ENCODE peak calls at places on chromosomes 16 and 17, in five cellular contexts. One of them, this sample, is unnamed.

GRCh38 chr17:67376892-67377726 is at the start of gene PITPNC1:
- DNase-seq in A549: peak
- DNase-seq in amniotic stem cell: peak
- DNase-seq in GM04504: peak
- DNase-seq in glutamatergic neuron: peak
- DNase-seq in this sample: peak

GRCh38 chr17:38616361-38616760 is 10.6 kb upstream of the SRCIN1 start:
- DNase-seq in amniotic stem cell: no peak
- DNase-seq in A549: no peak
- DNase-seq in GM04504: no peak
- DNase-seq in glutamatergic neuron: no peak
- DNase-seq in this sample: no peak

GRCh38 chr16:87207509-87207908 is 109.7 kb downstream of the C16orf95 start:
- DNase-seq in GM04504: peak
- DNase-seq in amniotic stem cell: peak
- DNase-seq in glutamatergic neuron: no peak
- DNase-seq in A549: no peak
- DNase-seq in this sample: peak

GRCh38 chr16:12009462-12009861 is 32.9 kb downstream of the SNX29 start:
- DNase-seq in A549: no peak
- DNase-seq in glutamatergic neuron: no peak
- DNase-seq in GM04504: no peak
- DNase-seq in amniotic stem cell: no peak
- DNase-seq in this sample: no peak

GRCh38 chr17:74872313-74873035 is at the start of gene FDXR:
- DNase-seq in A549: peak
- DNase-seq in glutamatergic neuron: no peak
- DNase-seq in amniotic stem cell: no peak
- DNase-seq in GM04504: no peak
- DNase-seq in this sample: no peak

GRCh38 chr17:55731586-55732250 is 9.1 kb upstream of the TMEM100 start:
- DNase-seq in A549: no peak
- DNase-seq in glutamatergic neuron: no peak
- DNase-seq in amniotic stem cell: no peak
- DNase-seq in GM04504: no peak
- DNase-seq in this sample: peak

GRCh38 chr16:27547134-27547533 is 2.6 kb downstream of the GTF3C1 start:
- DNase-seq in GM04504: peak
- DNase-seq in amniotic stem cell: no peak
- DNase-seq in glutamatergic neuron: no peak
- DNase-seq in A549: no peak
- DNase-seq in this sample: no peak

GRCh38 chr17:55086635-55087058 is 118.1 kb downstream of the STXBP4 start:
- DNase-seq in amniotic stem cell: peak
- DNase-seq in GM04504: peak
- DNase-seq in glutamatergic neuron: no peak
- DNase-seq in A549: no peak
- DNase-seq in this sample: no peak

GRCh38 chr16:11248133-11248532 is 7.9 kb downstream of the SOCS1 start:
- DNase-seq in glutamatergic neuron: no peak
- DNase-seq in A549: no peak
- DNase-seq in GM04504: no peak
- DNase-seq in amniotic stem cell: no peak
- DNase-seq in this sample: no peak

GRCh38 chr16:72099377-72099818 is 5.8 kb downstream of the DHX38 start:
- DNase-seq in glutamatergic neuron: peak
- DNase-seq in A549: peak
- DNase-seq in amniotic stem cell: no peak
- DNase-seq in GM04504: peak
- DNase-seq in this sample: peak

GRCh38 chr17:79515646-79516604 is 94.9 kb downstream of the RBFOX3 start:
- DNase-seq in amniotic stem cell: no peak
- DNase-seq in GM04504: no peak
- DNase-seq in glutamatergic neuron: no peak
- DNase-seq in A549: no peak
- DNase-seq in this sample: no peak

GRCh38 chr17:43917348-43918025 is 10.2 kb upstream of the MPP2 start:
- DNase-seq in amniotic stem cell: no peak
- DNase-seq in A549: no peak
- DNase-seq in GM04504: no peak
- DNase-seq in glutamatergic neuron: peak
- DNase-seq in this sample: peak

GRCh38 chr17:44372036-44372435 is 8.4 kb upstream of the FAM171A2 start:
- DNase-seq in amniotic stem cell: no peak
- DNase-seq in glutamatergic neuron: no peak
- DNase-seq in A549: no peak
- DNase-seq in GM04504: no peak
- DNase-seq in this sample: no peak

GRCh38 chr16:9797306-9797705 is 384.9 kb downstream of the GRIN2A start:
- DNase-seq in GM04504: peak
- DNase-seq in amniotic stem cell: no peak
- DNase-seq in glutamatergic neuron: no peak
- DNase-seq in A549: no peak
- DNase-seq in this sample: no peak

GRCh38 chr16:78072275-78072674 is 27.2 kb upstream of the WWOX start:
- DNase-seq in GM04504: no peak
- DNase-seq in glutamatergic neuron: no peak
- DNase-seq in A549: no peak
- DNase-seq in amniotic stem cell: no peak
- DNase-seq in this sample: no peak

GRCh38 chr17:3907483-3908216 is 8.6 kb downstream of the P2RX1 start:
- DNase-seq in A549: no peak
- DNase-seq in GM04504: no peak
- DNase-seq in amniotic stem cell: no peak
- DNase-seq in glutamatergic neuron: no peak
- DNase-seq in this sample: no peak

GRCh38 chr17:43816336-43817320 is 16.3 kb downstream of the MPP3 start:
- DNase-seq in GM04504: no peak
- DNase-seq in amniotic stem cell: no peak
- DNase-seq in A549: no peak
- DNase-seq in glutamatergic neuron: no peak
- DNase-seq in this sample: peak

GRCh38 chr17:27856676-27857429 is 36.3 kb downstream of the LYRM9 start:
- DNase-seq in A549: no peak
- DNase-seq in glutamatergic neuron: no peak
- DNase-seq in amniotic stem cell: no peak
- DNase-seq in GM04504: no peak
- DNase-seq in this sample: no peak

GRCh38 chr16:89645122-89645521 is 12.4 kb downstream of the CHMP1A start:
- DNase-seq in GM04504: no peak
- DNase-seq in amniotic stem cell: no peak
- DNase-seq in A549: no peak
- DNase-seq in glutamatergic neuron: no peak
- DNase-seq in this sample: no peak

GRCh38 chr16:30541502-30542329 is 7.1 kb upstream of the ZNF747 start:
- DNase-seq in amniotic stem cell: no peak
- DNase-seq in A549: no peak
- DNase-seq in glutamatergic neuron: no peak
- DNase-seq in GM04504: no peak
- DNase-seq in this sample: no peak